ENCODE peak calls at places on chromosomes 3 and 15, in six cellular contexts. V is WERI-Rb-1; F is CD8-positive, alpha-beta memory T cell; K is GM23248; U is HepG2; H is uterus. T is an unnamed sample. For H3K27me3 and H3K36me3, the result is how much of the 10 kb centered on the place peaks cover.

GRCh38 chr3:150309557-150309956 is 98.5 kb upstream of the TSC22D2 start:
- DNase-seq in V (no peak), F (no peak), K (peak), U (no peak), H (no peak), T (no peak)

GRCh38 chr3:160129459-160130061 is 95.7 kb upstream of the C3orf80 start:
- DNase-seq in V (no peak), F (no peak), K (peak), U (no peak), H (no peak), T (no peak)

GRCh38 chr3:40170395-40170794 is 139.1 kb upstream of the EIF1B start:
- DNase-seq in V (no peak), F (no peak), K (no peak), U (no peak), H (no peak), T (no peak)

GRCh38 chr3:158916111-158916510 is 114.3 kb downstream of the MFSD1 start:
- DNase-seq in V (no peak), F (no peak), K (no peak), U (no peak), H (no peak), T (no peak)

GRCh38 chr15:72113347-72114031 is 4.5 kb downstream of the MYO9A start:
- DNase-seq in V (no peak), F (no peak), K (peak), U (no peak), H (no peak), T (no peak)

GRCh38 chr3:22951910-22952309 is 251.2 kb upstream of the UBE2E2 start:
- DNase-seq in V (no peak), F (no peak), K (no peak), U (no peak), H (peak), T (no peak)

GRCh38 chr3:72085036-72085435 is 300.1 kb upstream of the PROK2 start:
- DNase-seq in V (no peak), F (no peak), K (no peak), U (no peak), H (no peak), T (no peak)

GRCh38 chr3:180253283-180253682 is 216.5 kb upstream of the PEX5L start:
- DNase-seq in V (no peak), F (no peak), K (no peak), U (no peak), H (no peak), T (no peak)

GRCh38 chr3:111246967-111247760 is 175.5 kb downstream of the NECTIN3 start:
- DNase-seq in V (no peak), F (no peak), K (peak), U (peak), H (no peak), T (no peak)

GRCh38 chr3:195250473-195251251 is 20.3 kb downstream of the XXYLT1 start:
- DNase-seq in V (no peak), F (no peak), K (no peak), U (no peak), H (peak), T (peak)

GRCh38 chr15:101500865-101501551 is 11.5 kb upstream of the PCSK6 start:
- DNase-seq in V (no peak), F (no peak), K (peak), U (no peak), H (no peak), T (peak)

GRCh38 chr3:187264946-187265345 is 26.6 kb downstream of the MASP1 start:
- DNase-seq in V (no peak), F (no peak), K (peak), U (no peak), H (no peak), T (no peak)

GRCh38 chr3:4290272-4290893 is 12.8 kb upstream of the SETMAR start:
- DNase-seq in V (peak), F (no peak), K (peak), U (peak), H (no peak), T (no peak)

GRCh38 chr15:95105229-95105628 is 873.9 kb downstream of the MCTP2 start:
- DNase-seq in V (no peak), F (no peak), K (peak), U (no peak), H (no peak), T (no peak)

GRCh38 chr3:186713499-186713898 is 3.7 kb upstream of the KNG1 start:
- DNase-seq in V (no peak), F (no peak), K (no peak), U (no peak), H (no peak), T (no peak)

GRCh38 chr3:69370156-69370944 is 15.5 kb downstream of the FRMD4B start:
- DNase-seq in V (no peak), F (peak), K (peak), U (no peak), H (peak), T (no peak)

GRCh38 chr3:52438579-52439425 is 6.1 kb downstream of the SEMA3G start:
- DNase-seq in V (no peak), F (no peak), K (no peak), U (no peak), H (no peak), T (peak)

GRCh38 chr3:45640091-45640507 is 45.5 kb downstream of the LIMD1 start:
- DNase-seq in V (no peak), F (no peak), K (no peak), U (no peak), H (no peak), T (no peak)

GRCh38 chr3:15781637-15782402 is 16.0 kb downstream of the ANKRD28 start:
- DNase-seq in V (no peak), F (no peak), K (peak), U (no peak), H (no peak), T (no peak)

GRCh38 chr3:139107424-139108252 is 62.9 kb upstream of the PRR23C start:
- DNase-seq in V (no peak), F (no peak), K (no peak), U (no peak), H (no peak), T (no peak)

DNA sequence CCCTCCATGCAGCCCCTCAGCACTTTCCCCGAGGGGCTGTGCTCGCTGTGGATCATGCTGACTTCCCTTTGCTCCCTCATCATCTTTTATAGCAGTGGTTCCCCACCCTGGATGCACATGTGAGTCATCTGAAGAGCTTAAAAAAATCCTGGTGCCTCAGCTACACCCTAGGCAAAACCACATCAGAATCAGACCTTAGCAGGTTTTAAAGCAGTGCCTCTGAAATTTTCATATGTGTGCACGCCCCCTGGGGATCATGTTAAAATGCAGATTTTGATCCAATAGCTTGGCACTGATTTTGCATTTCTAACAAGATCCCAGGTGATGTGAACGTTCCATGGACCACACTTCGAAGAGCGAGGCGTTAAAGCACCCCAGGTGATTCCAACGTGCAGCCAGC is 50.9 kb downstream of the FEM1B start:
- DNase-seq in V (no peak), F (no peak), K (peak), U (no peak), H (no peak), T (no peak)
- H3K27me3 ChIP-seq in V (under half), F (under half), K (under half), U (half or more), H (under half), T (under half)

DNA sequence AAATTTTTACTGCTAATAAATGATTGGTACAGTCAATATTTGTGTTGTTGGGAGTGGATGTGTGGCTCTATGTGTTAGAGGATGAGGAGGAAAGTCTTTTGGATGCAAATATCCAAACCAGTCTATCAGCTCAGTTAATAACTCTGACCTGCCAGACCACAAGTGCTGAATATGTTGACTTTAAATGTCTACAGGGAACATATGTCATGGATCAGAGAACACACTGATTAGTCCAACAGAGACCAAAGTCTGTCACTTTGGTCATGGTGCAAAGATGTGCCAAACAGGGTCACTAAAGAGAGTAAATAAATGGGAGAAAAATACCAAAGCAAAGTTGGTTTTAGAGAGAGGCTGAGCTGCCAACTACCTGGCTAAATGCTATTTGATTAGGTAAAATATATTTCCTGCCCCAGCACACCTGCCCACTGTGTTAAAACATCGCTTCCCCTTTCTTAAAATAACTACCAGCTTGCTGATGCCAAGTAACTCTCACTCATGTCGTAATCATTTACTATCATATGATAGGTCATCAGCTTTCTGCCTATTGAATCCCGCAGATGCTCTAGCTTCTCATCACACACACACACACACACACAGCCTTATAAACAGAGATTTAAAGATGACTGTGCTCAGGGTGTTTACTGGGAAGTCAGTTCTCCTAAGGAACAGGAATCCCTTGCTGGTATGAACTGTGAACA is 173.3 kb downstream of the PDZRN3 start:
- DNase-seq in V (no peak), F (no peak), K (no peak), U (no peak), H (no peak), T (no peak)
- H3K4me3 ChIP-seq in V (no peak), F (no peak), K (no peak), U (no peak), H (no peak), T (no peak)

GRCh38 chr15:75606026-75606425 is 19.5 kb downstream of the SNUPN start:
- DNase-seq in V (no peak), F (no peak), K (no peak), U (no peak), H (no peak), T (no peak)

GRCh38 chr15:75606711-75607684 is 18.5 kb downstream of the SNUPN start:
- DNase-seq in V (no peak), F (peak), K (peak), U (no peak), H (no peak), T (no peak)
- H3K36me3 ChIP-seq in V (half or more), F (under half), K (under half), U (under half), H (under half), T (under half)

GRCh38 chr15:96358795-96359190 is 28.3 kb downstream of the NR2F2 start:
- DNase-seq in V (no peak), F (no peak), K (no peak), U (no peak), H (no peak), T (peak)
- H3K27me3 ChIP-seq in V (half or more), F (half or more), K (under half), U (under half), H (under half), T (half or more)

GRCh38 chr3:12158387-12159226 is at the start of gene TIMP4:
- DNase-seq in V (no peak), F (no peak), K (peak), U (peak), H (peak), T (peak)
- H3K4me3 ChIP-seq in V (no peak), F (no peak), K (peak), U (peak), H (peak), T (peak)

DNA sequence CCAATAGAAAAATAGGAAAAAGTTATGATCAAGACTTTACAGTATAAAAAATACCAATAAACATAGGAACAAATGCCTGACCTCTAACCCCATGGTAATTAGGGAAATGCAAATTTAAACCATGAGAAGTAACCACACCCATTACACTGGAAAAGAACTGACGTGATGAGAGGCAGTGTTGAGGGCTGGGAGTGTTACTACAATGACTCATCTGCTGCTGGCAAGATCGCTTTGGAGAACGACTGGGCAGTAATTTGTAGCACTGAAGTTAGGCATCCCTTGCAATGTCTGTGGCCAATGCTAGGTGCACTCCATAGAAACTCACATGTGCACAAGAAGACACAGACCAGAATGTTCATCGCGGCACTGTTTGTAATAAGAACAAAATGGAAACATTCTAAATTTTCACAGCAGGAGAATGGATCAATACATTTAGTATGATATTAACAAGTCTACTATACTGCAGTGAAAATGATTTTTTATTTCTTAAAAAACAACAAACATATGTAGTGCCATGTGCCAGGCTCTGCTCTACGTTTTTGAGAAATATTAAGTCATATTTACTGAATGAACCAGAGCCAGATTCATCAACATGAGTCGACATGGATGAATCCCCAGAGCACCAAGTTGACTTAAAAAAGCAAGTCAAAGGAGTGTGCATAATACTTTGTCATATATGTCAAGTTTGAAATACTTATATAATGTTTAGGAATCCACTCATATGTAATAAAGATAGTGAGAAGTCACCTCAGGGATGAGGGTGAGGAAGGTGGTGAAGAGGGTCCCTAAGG is 37.6 kb upstream of the EPHB3 start:
- DNase-seq in V (no peak), F (no peak), K (peak), U (no peak), H (no peak), T (peak)
- H3K36me3 ChIP-seq in V (under half), F (under half), K (under half), U (under half), H (under half), T (under half)

GRCh38 chr15:98581715-98582114 is 66.6 kb upstream of the IGF1R start:
- DNase-seq in V (no peak), F (no peak), K (no peak), U (no peak), H (no peak), T (peak)

GRCh38 chr15:98580577-98580976 is 67.8 kb upstream of the IGF1R start:
- DNase-seq in V (no peak), F (no peak), K (peak), U (no peak), H (no peak), T (peak)

GRCh38 chr15:98583758-98584157 is 64.6 kb upstream of the IGF1R start:
- DNase-seq in V (no peak), F (no peak), K (no peak), U (no peak), H (no peak), T (no peak)

GRCh38 chr15:98586066-98586465 is 62.3 kb upstream of the IGF1R start:
- DNase-seq in V (no peak), F (no peak), K (no peak), U (no peak), H (no peak), T (no peak)

DNA sequence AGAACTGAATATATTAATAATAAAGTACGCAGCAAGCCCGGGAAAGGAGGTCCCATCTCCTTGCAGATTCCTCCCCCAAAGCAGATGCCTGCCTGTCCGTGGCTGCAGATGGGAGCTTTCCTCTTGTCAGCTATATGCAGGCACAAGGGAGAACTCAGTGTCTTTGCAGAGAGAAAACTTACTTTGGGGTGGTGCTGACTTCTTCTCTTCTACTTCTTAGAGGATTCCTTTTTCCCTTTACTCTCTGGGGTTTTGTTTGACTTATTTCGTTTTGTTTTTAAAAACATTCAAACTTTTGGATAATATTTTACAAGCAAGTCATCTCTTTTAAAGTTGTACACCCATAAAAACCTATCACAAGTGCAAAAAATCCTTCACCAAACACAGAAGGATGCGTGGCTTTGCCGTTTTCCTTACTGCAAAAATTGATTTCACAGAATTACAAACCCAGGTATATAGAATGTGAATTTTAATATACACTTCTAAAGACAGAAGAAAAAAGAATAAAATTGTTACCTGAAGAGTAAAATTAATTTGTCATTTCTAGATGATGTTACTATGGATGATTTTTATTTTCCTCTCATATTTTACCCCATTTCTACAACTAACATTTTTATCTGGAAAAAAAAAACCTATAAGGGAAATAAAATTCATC is 65.3 kb upstream of the IGF1R start:
- DNase-seq in V (no peak), F (no peak), K (no peak), U (no peak), H (no peak), T (no peak)
- H3K27me3 ChIP-seq in V (half or more), F (under half), K (half or more), U (under half), H (under half), T (under half)